ENCODE peak calls at places on chromosomes 1 and 21, in nine cellular contexts. N is activated CD8-positive, alpha-beta T cell treated with anti-CD3 and anti-CD28 coated beads for 36 hours; O is stimulated activated naive CD8-positive, alpha-beta T cell treated with anti-CD3 and anti-CD28 coated beads, Interleukin-15, amount 100 ng/mL, for 72 hours; W is activated T-cell treated with anti-CD3 and anti-CD28 coated beads, Interleukin-2, amount 50 U/mL, for 4 hours; L is omental fat pad; Q is Right ventricle myocardium inferior; P is activated CD8-positive, alpha-beta memory T cell treated with anti-CD3 and anti-CD28 coated beads, Interleukin-2, amount 10 ng/mL, durations not matched to agents 7 days and 5 days; S is heart left ventricle; D is left lobe of liver. I is an unnamed sample.

GRCh38 chr1:51323778-51324177 is 6.6 kb downstream of the TTC39A start:
- ATAC-seq in N (no peak), O (no peak), W (no peak), L (no peak), Q (no peak), P (no peak), S (no peak), D (no peak), I (no peak)

GRCh38 chr1:4416189-4416588 is 238.2 kb upstream of the AJAP1 start:
- ATAC-seq in N (no peak), O (no peak), W (no peak), L (no peak), Q (peak), P (no peak), S (peak), D (no peak), I (no peak)

GRCh38 chr1:200269256-200269655 is 140.6 kb downstream of the ZNF281 start:
- ATAC-seq in N (no peak), O (no peak), W (no peak), L (no peak), Q (no peak), P (no peak), S (no peak), D (no peak), I (no peak)

GRCh38 chr1:230515451-230516145 is 89.5 kb upstream of the PGBD5 start:
- ATAC-seq in N (no peak), O (no peak), W (no peak), L (no peak), Q (no peak), P (no peak), S (no peak), D (no peak), I (peak)

GRCh38 chr1:233704882-233705723 is 91.2 kb downstream of the KCNK1 start:
- ATAC-seq in N (no peak), O (no peak), W (no peak), L (no peak), Q (no peak), P (no peak), S (no peak), D (no peak), I (no peak)

GRCh38 chr1:156690673-156691032 is 13.4 kb upstream of the NES start:
- ATAC-seq in N (no peak), O (no peak), W (no peak), L (no peak), Q (no peak), P (no peak), S (no peak), D (no peak), I (no peak)

GRCh38 chr21:33185852-33186251 is 43.9 kb upstream of the IFNAR2 start:
- ATAC-seq in N (peak), O (peak), W (peak), L (no peak), Q (no peak), P (peak), S (peak), D (peak), I (no peak)

GRCh38 chr1:45621895-45622266 is 2.0 kb downstream of the CCDC17 start:
- ATAC-seq in N (no peak), O (peak), W (no peak), L (no peak), Q (peak), P (no peak), S (peak), D (no peak), I (no peak)

I was measured in stimulated activated memory B cell treated with anti-CD40 and anti-IgM and Interleukin-4, amounts not matched to agents 10 μg/mL and 1 μg/mL and 100 μg/mL, for 72 hours.